ENCODE peak calls at places on chromosomes 11 and 22, in eight cellular contexts. P is mucosa of descending colon, G is left ventricle myocardium inferior, A is dorsolateral prefrontal cortex, B is neuronal stem cell, K is kidney, H is transverse colon, J is left lung. C is an unnamed sample.

GRCh38 chr11:6413791-6414231 is 5.1 kb downstream of the APBB1 start:
- DNase-seq in P (no peak), G (no peak), A (peak), B (no peak), K (no peak), H (no peak), J (no peak), C (no peak)

GRCh38 chr11:62048101-62048500 is 75.7 kb upstream of the INCENP start:
- DNase-seq in P (no peak), G (no peak), A (no peak), B (no peak), K (no peak), H (no peak), J (no peak), C (no peak)

GRCh38 chr11:134513585-134514120 is 101.6 kb upstream of the B3GAT1 start:
- DNase-seq in P (peak), G (no peak), A (no peak), B (no peak), K (peak), H (no peak), J (peak), C (peak)

GRCh38 chr11:69265911-69266510 is 27.9 kb upstream of the MYEOV start:
- DNase-seq in P (no peak), G (no peak), A (no peak), B (no peak), K (peak), H (no peak), J (no peak), C (no peak)

GRCh38 chr11:59802639-59803176 is 7.9 kb downstream of the MRPL16 start:
- DNase-seq in P (no peak), G (no peak), A (no peak), B (peak), K (no peak), H (no peak), J (no peak), C (no peak)

GRCh38 chr11:123202155-123202714 is 7.2 kb upstream of the CLMP start:
- DNase-seq in P (no peak), G (peak), A (no peak), B (peak), K (no peak), H (peak), J (no peak), C (no peak)

GRCh38 chr11:97751405-97751804 is 1269.3 kb upstream of the CNTN5 start:
- DNase-seq in P (no peak), G (peak), A (no peak), B (no peak), K (peak), H (no peak), J (peak), C (no peak)

GRCh38 chr22:18965526-18966421 is 29.7 kb upstream of the PRODH start:
- DNase-seq in P (no peak), G (no peak), A (peak), B (no peak), K (peak), H (no peak), J (peak), C (peak)

GRCh38 chr11:18145025-18145424 is 12.7 kb downstream of the MRGPRX3 start:
- DNase-seq in P (no peak), G (no peak), A (no peak), B (no peak), K (no peak), H (no peak), J (no peak), C (no peak)

GRCh38 chr22:38124236-38124974 is 13.9 kb upstream of the BAIAP2L2 start:
- DNase-seq in P (no peak), G (no peak), A (no peak), B (no peak), K (peak), H (no peak), J (no peak), C (no peak)

GRCh38 chr11:78684377-78684776 is 109.7 kb upstream of the NARS2 start:
- DNase-seq in P (no peak), G (no peak), A (no peak), B (no peak), K (no peak), H (no peak), J (no peak), C (no peak)

GRCh38 chr11:27894552-27894951 is 194.3 kb upstream of the BDNF start:
- DNase-seq in P (no peak), G (no peak), A (no peak), B (no peak), K (no peak), H (no peak), J (no peak), C (no peak)

GRCh38 chr11:84566681-84567080 is 1060.5 kb downstream of the DLG2 start:
- DNase-seq in P (no peak), G (no peak), A (no peak), B (no peak), K (no peak), H (no peak), J (no peak), C (no peak)

GRCh38 chr11:7511405-7511804 is 2.4 kb upstream of the PPFIBP2 start:
- DNase-seq in P (no peak), G (peak), A (peak), B (no peak), K (no peak), H (peak), J (no peak), C (no peak)

GRCh38 chr11:95084509-95084908 is 5.1 kb upstream of the ENDOD1 start:
- DNase-seq in P (no peak), G (no peak), A (no peak), B (no peak), K (no peak), H (no peak), J (no peak), C (no peak)

GRCh38 chr11:776459-777287 is 614 bp downstream of the GATD1 start:
- DNase-seq in P (peak), G (no peak), A (no peak), B (no peak), K (peak), H (no peak), J (peak), C (peak)

GRCh38 chr22:49827307-49827852 is 293 bp downstream of the BRD1 start:
- DNase-seq in P (no peak), G (no peak), A (no peak), B (no peak), K (no peak), H (no peak), J (no peak), C (no peak)

GRCh38 chr11:112004389-112004788 is 20.8 kb upstream of the DLAT start:
- DNase-seq in P (no peak), G (no peak), A (no peak), B (no peak), K (no peak), H (no peak), J (no peak), C (no peak)

GRCh38 chr11:1934326-1935155 is 12.6 kb upstream of the MRPL23 start:
- DNase-seq in P (peak), G (no peak), A (no peak), B (no peak), K (no peak), H (no peak), J (peak), C (peak)

GRCh38 chr11:108672113-108672512 is 7.2 kb downstream of the DDX10 start:
- DNase-seq in P (no peak), G (no peak), A (no peak), B (no peak), K (no peak), H (no peak), J (no peak), C (no peak)

GRCh38 chr11:89456681-89457080 is 34.5 kb downstream of the NOX4 start:
- DNase-seq in P (no peak), G (no peak), A (no peak), B (no peak), K (no peak), H (no peak), J (no peak), C (no peak)

GRCh38 chr11:34239465-34240149 is 118.2 kb downstream of the ABTB2 start:
- DNase-seq in P (no peak), G (no peak), A (no peak), B (no peak), K (no peak), H (no peak), J (no peak), C (no peak)

GRCh38 chr11:131481317-131481716 is 110.9 kb downstream of the NTM start:
- DNase-seq in P (no peak), G (no peak), A (no peak), B (no peak), K (no peak), H (no peak), J (no peak), C (no peak)

GRCh38 chr11:111474432-111474831 is 37.8 kb downstream of the BTG4 start:
- DNase-seq in P (no peak), G (no peak), A (no peak), B (no peak), K (no peak), H (no peak), J (no peak), C (no peak)

GRCh38 chr11:110059706-110060430 is 33.3 kb upstream of the ZC3H12C start:
- DNase-seq in P (no peak), G (no peak), A (no peak), B (no peak), K (no peak), H (no peak), J (no peak), C (no peak)

GRCh38 chr22:23536821-23537345 is 43.2 kb downstream of the IGLL1 start:
- DNase-seq in P (no peak), G (no peak), A (peak), B (no peak), K (no peak), H (no peak), J (peak), C (peak)

GRCh38 chr11:67033661-67034166 is 10.8 kb downstream of the SYT12 start:
- DNase-seq in P (no peak), G (no peak), A (peak), B (no peak), K (no peak), H (no peak), J (no peak), C (no peak)
- H3K4me3 ChIP-seq in P (no peak), G (no peak), A (no peak), B (no peak), K (no peak), H (no peak), J (no peak), C (no peak)

DNA sequence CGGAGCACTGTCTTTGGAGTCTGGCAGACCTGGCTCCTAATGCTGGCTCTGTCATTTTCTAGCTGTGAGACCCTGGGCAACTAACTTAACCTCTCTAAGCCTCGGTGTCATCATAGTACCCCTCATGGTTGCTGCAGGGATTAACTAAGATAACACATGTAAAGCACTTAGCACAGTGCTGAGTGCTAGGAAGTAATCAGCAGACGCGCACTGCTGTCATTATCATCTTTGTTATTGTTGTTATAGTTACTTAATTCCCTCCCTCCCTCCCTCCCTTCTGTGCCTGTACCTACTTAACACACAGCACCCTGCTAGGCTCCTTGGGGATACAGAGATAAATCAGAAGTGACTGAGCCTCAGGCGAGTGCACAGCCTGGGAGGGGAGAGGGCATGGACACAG is 104.7 kb upstream of the PITPNB start:
- DNase-seq in P (no peak), G (peak), A (peak), B (no peak), K (no peak), H (no peak), J (no peak), C (no peak)
- H3K4me3 ChIP-seq in P (no peak), G (no peak), A (no peak), B (no peak), K (no peak), H (no peak), J (no peak), C (no peak)

GRCh38 chr11:44909557-44909956 is 41.1 kb downstream of the TP53I11 start:
- DNase-seq in P (no peak), G (no peak), A (no peak), B (no peak), K (no peak), H (no peak), J (peak), C (no peak)

GRCh38 chr11:44905131-44905866 is 45.4 kb downstream of the TP53I11 start:
- DNase-seq in P (no peak), G (no peak), A (no peak), B (no peak), K (no peak), H (no peak), J (no peak), C (no peak)

GRCh38 chr11:44903518-44903917 is 47.2 kb downstream of the TP53I11 start:
- DNase-seq in P (no peak), G (no peak), A (no peak), B (no peak), K (no peak), H (no peak), J (no peak), C (no peak)

GRCh38 chr11:44904261-44905080 is 46.2 kb downstream of the TP53I11 start:
- DNase-seq in P (no peak), G (no peak), A (no peak), B (no peak), K (no peak), H (no peak), J (no peak), C (no peak)

DNA sequence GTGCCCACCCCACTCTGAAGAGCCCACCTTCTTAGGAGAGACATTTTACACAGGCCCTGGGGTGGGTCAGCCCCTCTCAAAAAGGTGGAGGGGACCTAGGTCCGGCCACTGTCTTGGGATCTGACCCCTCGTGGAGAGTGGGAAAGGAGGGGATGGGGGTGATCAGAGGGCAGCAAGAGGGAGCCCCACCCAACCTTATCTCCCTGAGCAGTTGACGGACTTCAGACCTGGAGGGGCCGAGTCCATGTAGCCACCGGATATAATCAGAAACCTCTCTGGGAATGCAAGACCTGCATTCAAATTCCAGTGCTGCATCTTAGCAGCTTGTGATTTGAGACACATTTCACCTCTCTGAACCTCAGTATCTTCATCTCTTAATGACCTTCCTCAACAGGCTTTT is 44.0 kb downstream of the TP53I11 start:
- DNase-seq in P (no peak), G (no peak), A (no peak), B (no peak), K (no peak), H (peak), J (no peak), C (no peak)
- H3K4me3 ChIP-seq in P (no peak), G (no peak), A (no peak), B (no peak), K (no peak), H (no peak), J (no peak), C (no peak)

DNA sequence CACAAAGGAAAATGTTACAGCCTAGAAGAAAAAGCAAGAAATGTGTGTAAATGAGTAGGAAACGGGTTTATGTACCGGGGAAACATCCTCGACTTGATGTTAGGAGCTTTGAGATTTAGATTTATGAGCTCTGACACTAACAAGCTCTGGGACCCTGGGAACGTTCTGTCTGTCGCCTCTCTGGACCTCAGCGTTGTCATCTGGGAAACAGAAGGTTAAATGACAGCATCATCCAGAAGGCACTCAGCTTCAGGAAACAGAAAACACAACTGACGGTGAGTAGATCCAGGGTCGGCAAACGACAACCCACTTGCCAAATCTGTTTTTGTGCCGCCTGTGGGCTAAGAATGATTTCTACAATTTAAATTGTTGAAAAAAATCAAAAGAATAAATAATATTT is 46.9 kb upstream of the SYT13 start:
- DNase-seq in P (no peak), G (no peak), A (no peak), B (no peak), K (no peak), H (no peak), J (no peak), C (no peak)
- H3K4me3 ChIP-seq in P (no peak), G (peak), A (peak), B (no peak), K (peak), H (no peak), J (no peak), C (peak)

DNA sequence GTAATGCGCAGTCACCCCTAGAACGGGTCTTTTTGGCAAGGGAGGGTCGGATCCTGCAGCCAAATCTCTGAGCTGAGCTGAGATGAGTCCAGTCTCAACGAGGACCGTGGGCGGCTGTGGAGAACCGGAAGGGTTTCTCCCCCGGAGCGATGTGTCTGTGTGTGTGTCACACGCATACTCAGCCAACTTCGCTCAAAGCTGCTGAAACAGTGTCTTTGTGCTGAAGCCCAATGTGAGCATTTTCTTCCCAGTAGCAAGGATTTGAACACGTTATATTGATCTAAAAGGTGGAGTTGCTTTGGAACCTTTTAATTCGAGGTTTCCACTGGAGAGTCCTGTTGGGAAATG is 1.4 kb upstream of the CELSR1 start:
- DNase-seq in P (no peak), G (peak), A (no peak), B (no peak), K (no peak), H (no peak), J (no peak), C (no peak)
- H3K4me3 ChIP-seq in P (no peak), G (peak), A (peak), B (peak), K (peak), H (peak), J (peak), C (peak)

C was measured in lower lobe of right lung.